ENCODE peak calls at places on chromosomes 2 and 18, in seven cellular contexts. E, G, C, W, H, S and Y are unnamed samples. For H3K4me1, the result is how much of the 10 kb centered on the place peaks cover.

GRCh38 chr2:45892757-45893156 is 241.3 kb downstream of the PRKCE start:
- DNase-seq in E (no peak), G (no peak), S (peak), C (peak), W (no peak), H (no peak), Y (peak)

GRCh38 chr18:61435064-61435652 is 101.9 kb downstream of the CDH20 start:
- DNase-seq in H (peak), G (no peak), E (no peak), C (peak), W (no peak), S (no peak), Y (no peak)

GRCh38 chr2:25103287-25103871 is 61.5 kb downstream of the EFR3B start:
- DNase-seq in G (no peak), E (no peak), S (no peak), H (no peak), W (peak), C (peak), Y (no peak)

GRCh38 chr18:78105611-78106010 is 856.0 kb downstream of the GALR1 start:
- DNase-seq in G (no peak), H (no peak), E (no peak), C (no peak), S (no peak), W (no peak), Y (no peak)

GRCh38 chr2:286774-287392 is 1.0 kb downstream of the ALKAL2 start:
- DNase-seq in H (no peak), C (no peak), E (no peak), W (no peak), G (no peak), S (no peak), Y (no peak)

GRCh38 chr2:61254536-61254935 is 92.5 kb downstream of the C2orf74 start:
- DNase-seq in S (no peak), W (no peak), G (no peak), E (no peak), C (no peak), H (no peak), Y (no peak)

GRCh38 chr2:195660265-195660890 is 3.4 kb downstream of the SLC39A10 start:
- DNase-seq in H (peak), S (peak), G (peak), W (no peak), E (peak), C (peak), Y (no peak)

GRCh38 chr2:210660-211059 is 53.2 kb downstream of the SH3YL1 start:
- DNase-seq in W (peak), E (no peak), H (no peak), S (no peak), C (no peak), G (no peak), Y (no peak)

GRCh38 chr2:235106874-235107639 is 155.2 kb downstream of the SH3BP4 start:
- DNase-seq in W (no peak), S (peak), C (peak), H (peak), G (peak), E (peak), Y (peak)
- H3K4me1 ChIP-seq in W (under half), S (under half), C (under half), H (under half), G (under half), E (under half), Y (under half)

GRCh38 chr2:203871371-203871983 is 3.9 kb downstream of the CTLA4 start:
- DNase-seq in G (no peak), E (no peak), H (no peak), C (no peak), S (no peak), W (no peak), Y (no peak)

GRCh38 chr2:203870942-203871341 is 3.4 kb downstream of the CTLA4 start:
- DNase-seq in W (no peak), C (no peak), S (no peak), H (no peak), E (no peak), G (no peak), Y (no peak)

GRCh38 chr2:203869207-203869606 is 1.6 kb downstream of the CTLA4 start:
- DNase-seq in W (no peak), E (no peak), C (no peak), G (no peak), S (no peak), H (no peak), Y (no peak)

GRCh38 chr2:203870481-203870880 is 2.9 kb downstream of the CTLA4 start:
- DNase-seq in W (no peak), S (no peak), C (no peak), H (no peak), E (no peak), G (no peak), Y (no peak)

DNA sequence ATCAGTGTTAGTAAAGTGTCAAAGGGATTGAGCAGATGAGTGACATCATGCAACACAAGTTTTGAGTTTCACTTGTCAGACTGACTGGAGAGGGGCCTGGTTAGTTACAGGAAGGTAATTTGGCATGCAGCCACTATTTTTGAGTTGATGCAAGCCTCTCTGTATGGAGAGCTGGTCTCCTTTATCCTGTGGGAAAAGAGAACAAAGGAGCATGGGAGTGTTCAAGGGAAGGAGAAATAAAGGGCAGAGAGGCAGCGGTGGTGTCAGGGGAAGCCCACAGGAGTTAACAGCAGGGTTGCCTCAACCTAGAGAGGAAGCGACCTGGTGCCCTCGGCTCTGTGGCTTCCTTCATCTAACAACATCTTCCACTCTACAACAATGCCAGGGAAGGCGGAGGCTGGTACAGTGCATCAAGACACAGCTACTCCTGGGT is 2.1 kb downstream of the CTLA4 start:
- DNase-seq in G (no peak), S (no peak), W (no peak), H (no peak), E (no peak), C (no peak), Y (no peak)
- H3K4me1 ChIP-seq in G (under half), S (under half), W (under half), H (under half), E (under half), C (under half), Y (under half)

DNA sequence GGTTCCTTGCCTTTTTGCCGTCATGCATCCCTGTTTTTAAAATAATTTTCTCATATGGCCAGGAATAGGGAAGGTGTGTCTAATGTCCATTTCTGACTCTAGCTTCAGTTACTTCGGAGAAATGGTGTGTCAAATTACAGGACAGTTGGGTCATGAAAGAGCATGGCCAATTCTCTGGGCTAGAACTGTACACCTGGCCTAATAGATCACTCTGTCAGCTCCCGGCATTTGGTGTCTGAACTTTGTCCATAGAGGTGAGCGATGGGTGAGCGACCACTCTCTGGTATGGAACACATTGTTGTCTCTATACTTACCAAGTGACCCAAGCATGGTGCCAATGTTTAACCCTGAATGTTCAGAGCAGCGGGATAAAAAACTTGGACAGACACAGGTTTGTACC is 38.3 kb upstream of the ASB18 start:
- DNase-seq in H (no peak), E (peak), G (no peak), C (no peak), W (no peak), S (no peak), Y (no peak)
- H3K4me1 ChIP-seq in H (under half), E (under half), G (under half), C (under half), W (under half), S (under half), Y (under half)

GRCh38 chr2:134177351-134177931 is 76.4 kb upstream of the MGAT5 start:
- DNase-seq in C (peak), W (peak), E (no peak), H (no peak), S (no peak), G (peak), Y (no peak)
- H3K4me1 ChIP-seq in C (under half), W (under half), E (under half), H (under half), S (under half), G (half or more), Y (under half)

DNA sequence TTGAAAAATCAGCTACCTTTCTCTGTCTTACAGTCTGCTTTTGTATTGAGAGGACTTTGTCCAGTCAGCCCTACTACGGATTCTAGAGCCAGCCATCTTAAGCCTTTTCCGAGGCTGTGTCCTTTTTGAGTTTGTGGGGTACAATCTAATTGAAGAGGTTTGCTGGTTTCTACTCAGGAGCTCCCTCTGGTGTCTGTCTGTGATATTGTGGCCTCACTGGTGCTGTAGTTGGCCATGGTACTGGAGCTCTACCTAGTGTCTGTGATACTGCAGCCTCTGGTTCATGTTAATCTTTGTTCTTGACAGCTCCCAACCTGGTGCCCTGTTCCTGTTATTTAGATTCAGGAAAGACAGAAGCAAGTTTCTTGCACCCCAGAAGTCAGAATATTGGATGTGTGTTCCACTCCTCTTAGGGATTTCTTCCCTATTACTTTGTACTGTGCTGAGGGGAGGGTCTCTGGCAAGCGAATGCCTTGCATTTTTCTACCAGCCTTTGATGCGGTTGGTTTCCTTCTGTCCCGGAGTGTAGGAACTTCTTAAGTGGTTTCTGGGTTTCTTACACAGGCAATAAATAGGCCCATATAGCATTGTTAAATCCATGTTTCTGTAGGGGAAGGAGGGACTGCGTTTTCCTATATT is 78.5 kb downstream of the ACSL3 start:
- DNase-seq in G (peak), H (peak), S (no peak), E (peak), W (peak), C (peak), Y (no peak)
- H3K4me1 ChIP-seq in G (under half), H (under half), S (under half), E (under half), W (under half), C (under half), Y (under half)

GRCh38 chr18:48718251-48718959 is 179.6 kb downstream of the CTIF start:
- DNase-seq in S (no peak), C (no peak), W (no peak), H (no peak), E (no peak), G (no peak), Y (no peak)

GRCh38 chr18:48713302-48713701 is 174.5 kb downstream of the CTIF start:
- DNase-seq in S (no peak), H (no peak), C (no peak), W (no peak), E (peak), G (no peak), Y (no peak)

GRCh38 chr18:48719388-48719787 is 180.6 kb downstream of the CTIF start:
- DNase-seq in W (no peak), G (no peak), E (no peak), H (no peak), S (no peak), C (no peak), Y (no peak)

GRCh38 chr18:48714873-48715272 is 176.0 kb downstream of the CTIF start:
- DNase-seq in H (no peak), E (no peak), W (no peak), C (no peak), G (no peak), S (no peak), Y (no peak)

DNA sequence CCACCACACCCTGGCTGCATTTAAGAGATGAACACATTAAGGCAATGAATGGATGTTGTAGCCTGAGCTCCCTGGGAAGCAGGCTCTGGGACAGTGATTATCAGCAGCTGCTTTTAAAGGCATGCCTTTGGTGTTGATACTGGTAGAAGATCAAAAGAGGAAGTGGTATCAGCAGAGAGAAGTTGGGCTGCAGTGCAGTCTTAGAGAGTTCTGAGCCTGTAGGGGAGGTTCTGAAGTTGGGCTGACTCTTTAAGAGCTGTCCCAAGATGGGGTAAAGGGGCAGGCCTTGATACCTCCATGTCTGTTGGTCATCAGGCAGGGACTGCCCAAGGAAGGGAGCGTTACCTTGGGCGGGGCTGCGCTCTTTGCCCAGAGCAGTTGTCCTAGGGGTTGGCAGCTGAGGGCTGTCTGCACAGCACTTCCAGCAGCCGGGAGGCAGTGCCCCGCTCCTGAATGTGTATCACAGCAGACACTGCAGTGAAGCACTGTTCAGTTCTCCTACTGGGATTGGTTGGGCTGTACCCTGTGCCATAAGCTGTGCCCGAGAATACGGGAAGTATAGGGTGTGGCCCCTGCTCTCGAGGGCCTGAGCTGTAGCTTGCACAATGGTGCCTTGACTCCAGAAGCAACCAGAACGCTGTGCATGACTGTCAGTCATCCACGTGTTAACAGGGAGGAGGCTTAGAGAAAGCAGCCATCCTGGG is 177.0 kb downstream of the CTIF start:
- DNase-seq in E (peak), W (no peak), S (peak), H (peak), C (no peak), G (no peak), Y (no peak)
- H3K4me1 ChIP-seq in E (under half), W (under half), S (under half), H (under half), C (under half), G (under half), Y (under half)

GRCh38 chr2:237602409-237602808 is 11.9 kb upstream of the RAB17 start:
- DNase-seq in C (no peak), E (no peak), G (no peak), W (no peak), S (no peak), H (no peak), Y (no peak)
- H3K4me1 ChIP-seq in C (under half), E (under half), G (under half), W (under half), S (under half), H (under half), Y (under half)

DNA sequence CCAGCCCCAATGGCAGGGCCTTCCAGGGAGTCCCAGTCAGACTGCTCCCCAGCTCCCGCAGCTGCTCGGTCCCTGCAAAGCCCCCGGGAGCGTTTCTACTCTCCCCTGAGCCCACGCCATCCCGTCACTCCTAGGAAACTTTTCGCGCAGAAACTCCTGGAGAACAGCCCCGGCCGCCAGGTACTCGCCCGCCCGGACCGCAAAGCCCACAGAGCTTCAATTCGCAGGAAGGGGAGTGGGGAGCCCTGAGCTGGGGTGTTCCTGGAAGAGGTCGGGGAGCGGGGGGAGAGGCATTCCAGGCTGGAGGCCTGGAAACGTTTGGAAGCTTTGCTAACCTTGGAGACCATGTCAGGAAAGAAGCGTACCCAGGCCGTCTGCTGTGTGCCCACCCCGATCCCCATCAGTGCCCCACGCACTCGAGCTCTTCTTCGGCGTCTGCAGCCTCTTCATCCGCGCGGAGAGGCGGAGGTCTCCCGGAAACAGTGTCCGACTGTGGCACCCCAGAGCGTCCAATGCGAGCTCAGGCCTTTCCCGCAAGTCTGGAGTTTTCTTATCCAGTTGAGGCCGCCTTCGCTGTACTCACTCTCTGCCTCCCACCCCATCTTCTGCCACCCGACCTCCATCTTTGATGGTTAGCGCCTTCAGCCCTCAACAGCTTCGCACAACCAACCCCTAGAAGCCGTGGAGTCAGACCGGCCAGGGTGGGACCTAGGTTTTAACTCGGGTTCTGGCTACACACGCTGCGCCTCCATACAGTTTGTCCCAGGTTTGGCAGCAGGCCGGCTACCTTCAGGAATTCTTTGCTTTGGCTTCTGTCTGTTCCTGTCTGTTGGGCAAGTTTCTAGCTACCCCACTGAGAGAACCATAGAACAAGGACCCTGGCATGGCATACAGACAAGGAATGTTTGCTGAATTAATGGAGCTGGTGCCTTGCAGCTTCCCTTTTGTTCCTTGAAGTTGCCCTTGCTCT is 3.7 kb downstream of the PCGF1 start:
- DNase-seq in S (no peak), G (peak), E (no peak), C (no peak), W (no peak), H (no peak), Y (no peak)
- H3K4me1 ChIP-seq in S (half or more), G (half or more), E (under half), C (under half), W (under half), H (under half), Y (under half)